ENCODE peak calls at places on chromosomes 12 and 14, in four cellular contexts. One of them, this sample, is unnamed. For H3K9me3, the result is how much of the 10 kb centered on the place peaks cover.

GRCh38 chr12:25322351-25322750 is 71.6 kb upstream of the KRAS start:
- DNase-seq in psoas muscle: no peak
- DNase-seq in hepatocyte: no peak
- DNase-seq in SJSA1: no peak
- DNase-seq in this sample: no peak

GRCh38 chr12:52239767-52240166 is 6.7 kb downstream of the KRT7 start:
- DNase-seq in psoas muscle: no peak
- DNase-seq in SJSA1: no peak
- DNase-seq in hepatocyte: no peak
- DNase-seq in this sample: no peak

GRCh38 chr14:88879016-88879415 is 54.6 kb downstream of the TTC8 start:
- DNase-seq in SJSA1: no peak
- DNase-seq in psoas muscle: no peak
- DNase-seq in hepatocyte: no peak
- DNase-seq in this sample: no peak

GRCh38 chr12:52209321-52209720 is 17.5 kb upstream of the KRT80 start:
- DNase-seq in SJSA1: no peak
- DNase-seq in hepatocyte: no peak
- DNase-seq in psoas muscle: no peak
- DNase-seq in this sample: no peak

GRCh38 chr12:8420506-8420905 is 35.3 kb upstream of the CLEC6A start:
- DNase-seq in psoas muscle: no peak
- DNase-seq in SJSA1: no peak
- DNase-seq in hepatocyte: peak
- DNase-seq in this sample: no peak

GRCh38 chr14:67166450-67166853 is 22.8 kb upstream of the GARIN2 start:
- DNase-seq in hepatocyte: peak
- DNase-seq in psoas muscle: no peak
- DNase-seq in SJSA1: no peak
- DNase-seq in this sample: no peak

GRCh38 chr12:122457627-122458026 is 35.2 kb upstream of the CLIP1 start:
- DNase-seq in psoas muscle: no peak
- DNase-seq in hepatocyte: no peak
- DNase-seq in SJSA1: no peak
- DNase-seq in this sample: no peak

GRCh38 chr12:25322918-25323773 is 72.4 kb upstream of the KRAS start:
- DNase-seq in SJSA1: no peak
- DNase-seq in psoas muscle: no peak
- DNase-seq in hepatocyte: no peak
- DNase-seq in this sample: no peak

GRCh38 chr12:121817648-121818043 is 13.8 kb downstream of the SETD1B start:
- DNase-seq in psoas muscle: no peak
- DNase-seq in hepatocyte: no peak
- DNase-seq in SJSA1: no peak
- DNase-seq in this sample: no peak

GRCh38 chr14:105184461-105184860 is 3.3 kb upstream of the NUDT14 start:
- DNase-seq in SJSA1: no peak
- DNase-seq in hepatocyte: no peak
- DNase-seq in psoas muscle: no peak
- DNase-seq in this sample: no peak

DNA sequence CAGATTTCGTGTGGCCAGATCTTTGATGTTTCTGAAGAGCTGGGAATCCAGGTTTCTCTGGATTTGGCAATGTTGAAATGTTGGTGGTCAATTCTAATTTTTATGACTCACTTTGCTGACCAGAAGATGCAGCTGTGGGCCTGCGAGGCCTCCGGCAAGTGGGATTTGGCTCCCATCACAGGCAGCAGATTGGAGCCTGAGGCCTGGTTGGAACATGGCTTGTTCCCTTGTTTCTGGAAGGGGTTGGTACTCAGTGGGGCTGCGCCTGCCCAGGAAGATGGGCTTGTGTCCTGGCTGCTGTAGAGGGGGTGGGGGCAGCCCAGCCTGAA is 23.1 kb downstream of the FBRSL1 start:
- DNase-seq in psoas muscle: no peak
- DNase-seq in SJSA1: no peak
- DNase-seq in hepatocyte: no peak
- DNase-seq in this sample: no peak
- H3K9me3 ChIP-seq in psoas muscle: under half
- H3K9me3 ChIP-seq in SJSA1: under half
- H3K9me3 ChIP-seq in hepatocyte: under half
- H3K9me3 ChIP-seq in this sample: under half

GRCh38 chr12:54701940-54702592 is 53.9 kb upstream of the DCD start:
- DNase-seq in SJSA1: no peak
- DNase-seq in psoas muscle: no peak
- DNase-seq in hepatocyte: peak
- DNase-seq in this sample: no peak

GRCh38 chr12:54700301-54700700 is 52.1 kb upstream of the DCD start:
- DNase-seq in psoas muscle: no peak
- DNase-seq in hepatocyte: peak
- DNase-seq in SJSA1: no peak
- DNase-seq in this sample: no peak

GRCh38 chr12:54708836-54709235 is 60.7 kb upstream of the DCD start:
- DNase-seq in psoas muscle: no peak
- DNase-seq in hepatocyte: no peak
- DNase-seq in SJSA1: no peak
- DNase-seq in this sample: no peak

GRCh38 chr12:54704187-54704586 is 56.0 kb upstream of the DCD start:
- DNase-seq in SJSA1: no peak
- DNase-seq in psoas muscle: no peak
- DNase-seq in hepatocyte: no peak
- DNase-seq in this sample: no peak
- H3K9me3 ChIP-seq in SJSA1: under half
- H3K9me3 ChIP-seq in psoas muscle: under half
- H3K9me3 ChIP-seq in hepatocyte: under half
- H3K9me3 ChIP-seq in this sample: under half

GRCh38 chr14:86357119-86357518 is 827.2 kb downstream of the FLRT2 start:
- DNase-seq in SJSA1: no peak
- DNase-seq in psoas muscle: no peak
- DNase-seq in hepatocyte: no peak
- DNase-seq in this sample: no peak

GRCh38 chr14:86363576-86363975 is 833.6 kb downstream of the FLRT2 start:
- DNase-seq in SJSA1: no peak
- DNase-seq in psoas muscle: no peak
- DNase-seq in hepatocyte: no peak
- DNase-seq in this sample: no peak

GRCh38 chr14:86363047-86363446 is 833.1 kb downstream of the FLRT2 start:
- DNase-seq in psoas muscle: no peak
- DNase-seq in hepatocyte: no peak
- DNase-seq in SJSA1: no peak
- DNase-seq in this sample: no peak

DNA sequence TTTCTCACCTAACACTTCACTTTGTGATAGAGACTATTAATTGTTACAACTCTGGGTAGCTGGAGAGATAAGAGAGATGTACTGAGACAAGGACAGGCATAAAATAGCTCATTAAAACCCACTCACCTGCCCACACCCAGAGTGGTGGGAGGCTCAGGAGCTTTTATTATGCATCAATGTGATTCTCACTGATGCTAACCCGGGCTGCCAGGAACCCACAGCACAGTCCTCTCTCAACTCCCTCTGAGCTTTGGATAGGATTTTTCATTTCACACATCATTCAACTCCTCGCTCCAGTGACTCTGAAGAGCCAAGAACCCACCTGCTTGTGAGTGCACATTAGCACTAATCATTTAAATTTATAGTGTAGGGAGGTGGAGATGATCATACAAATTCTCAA is 827.9 kb downstream of the FLRT2 start:
- DNase-seq in psoas muscle: no peak
- DNase-seq in hepatocyte: no peak
- DNase-seq in SJSA1: no peak
- DNase-seq in this sample: no peak
- H3K9me3 ChIP-seq in psoas muscle: under half
- H3K9me3 ChIP-seq in hepatocyte: under half
- H3K9me3 ChIP-seq in SJSA1: under half
- H3K9me3 ChIP-seq in this sample: under half

GRCh38 chr12:47860279-47860841 is 40.7 kb upstream of the HDAC7 start:
- DNase-seq in psoas muscle: no peak
- DNase-seq in hepatocyte: no peak
- DNase-seq in SJSA1: no peak
- DNase-seq in this sample: no peak
- H3K9me3 ChIP-seq in psoas muscle: under half
- H3K9me3 ChIP-seq in hepatocyte: under half
- H3K9me3 ChIP-seq in SJSA1: under half
- H3K9me3 ChIP-seq in this sample: under half

GRCh38 chr12:92927436-92928116 is 1.5 kb downstream of the EEA1 start:
- DNase-seq in SJSA1: no peak
- DNase-seq in psoas muscle: no peak
- DNase-seq in hepatocyte: peak
- DNase-seq in this sample: no peak
- H3K9me3 ChIP-seq in SJSA1: under half
- H3K9me3 ChIP-seq in psoas muscle: under half
- H3K9me3 ChIP-seq in hepatocyte: under half
- H3K9me3 ChIP-seq in this sample: under half

GRCh38 chr14:100733152-100733850 is 6.6 kb downstream of the DLK1 start:
- DNase-seq in psoas muscle: no peak
- DNase-seq in SJSA1: no peak
- DNase-seq in hepatocyte: no peak
- DNase-seq in this sample: no peak

GRCh38 chr14:100731846-100732765 is 5.4 kb downstream of the DLK1 start:
- DNase-seq in hepatocyte: no peak
- DNase-seq in SJSA1: no peak
- DNase-seq in psoas muscle: no peak
- DNase-seq in this sample: no peak

GRCh38 chr14:100732766-100733100 is 6.0 kb downstream of the DLK1 start:
- DNase-seq in hepatocyte: no peak
- DNase-seq in psoas muscle: no peak
- DNase-seq in SJSA1: no peak
- DNase-seq in this sample: no peak

GRCh38 chr14:100735271-100735670 is 8.6 kb downstream of the DLK1 start:
- DNase-seq in SJSA1: no peak
- DNase-seq in psoas muscle: no peak
- DNase-seq in hepatocyte: no peak
- DNase-seq in this sample: no peak

GRCh38 chr14:100734031-100734990 is 7.6 kb downstream of the DLK1 start:
- DNase-seq in SJSA1: no peak
- DNase-seq in hepatocyte: no peak
- DNase-seq in psoas muscle: no peak
- DNase-seq in this sample: no peak
- H3K9me3 ChIP-seq in SJSA1: under half
- H3K9me3 ChIP-seq in hepatocyte: under half
- H3K9me3 ChIP-seq in psoas muscle: under half
- H3K9me3 ChIP-seq in this sample: under half

GRCh38 chr12:22935090-22935489 is 310.1 kb downstream of the ETNK1 start:
- DNase-seq in hepatocyte: no peak
- DNase-seq in SJSA1: peak
- DNase-seq in psoas muscle: no peak
- DNase-seq in this sample: peak

GRCh38 chr12:22935501-22935900 is 310.5 kb downstream of the ETNK1 start:
- DNase-seq in hepatocyte: no peak
- DNase-seq in SJSA1: no peak
- DNase-seq in psoas muscle: no peak
- DNase-seq in this sample: no peak

GRCh38 chr12:22938323-22938722 is 313.4 kb downstream of the ETNK1 start:
- DNase-seq in psoas muscle: no peak
- DNase-seq in SJSA1: no peak
- DNase-seq in hepatocyte: no peak
- DNase-seq in this sample: no peak
- H3K9me3 ChIP-seq in psoas muscle: under half
- H3K9me3 ChIP-seq in SJSA1: under half
- H3K9me3 ChIP-seq in hepatocyte: under half
- H3K9me3 ChIP-seq in this sample: under half

GRCh38 chr12:33672879-33673577 is 233.4 kb upstream of the SYT10 start:
- DNase-seq in psoas muscle: no peak
- DNase-seq in hepatocyte: no peak
- DNase-seq in SJSA1: no peak
- DNase-seq in this sample: no peak

GRCh38 chr12:33676866-33677265 is 237.2 kb upstream of the SYT10 start:
- DNase-seq in hepatocyte: no peak
- DNase-seq in psoas muscle: no peak
- DNase-seq in SJSA1: no peak
- DNase-seq in this sample: no peak

GRCh38 chr12:33678221-33678964 is 238.8 kb upstream of the SYT10 start:
- DNase-seq in SJSA1: no peak
- DNase-seq in psoas muscle: no peak
- DNase-seq in hepatocyte: no peak
- DNase-seq in this sample: no peak
- H3K9me3 ChIP-seq in SJSA1: under half
- H3K9me3 ChIP-seq in psoas muscle: under half
- H3K9me3 ChIP-seq in hepatocyte: under half
- H3K9me3 ChIP-seq in this sample: under half

DNA sequence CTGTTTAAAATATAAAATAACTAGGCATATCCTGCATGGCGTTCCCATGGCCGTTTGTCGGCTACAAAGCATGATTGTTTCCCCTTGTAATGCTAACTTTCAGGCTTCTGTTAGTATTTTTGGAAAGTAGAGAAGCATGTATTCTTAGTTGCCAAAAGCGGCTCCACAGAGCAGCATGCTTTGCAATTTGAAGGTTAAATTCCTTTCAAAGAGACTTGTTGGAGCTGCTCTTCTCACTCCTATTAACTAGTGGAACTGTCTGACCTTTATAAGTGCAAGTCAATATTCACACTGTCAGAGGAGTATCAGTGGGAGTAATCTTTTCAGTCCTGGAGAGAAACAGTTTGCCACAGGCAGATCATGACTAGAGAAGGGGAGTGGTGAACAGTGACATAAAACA is 656.1 kb upstream of the NOVA1 start:
- DNase-seq in psoas muscle: no peak
- DNase-seq in SJSA1: no peak
- DNase-seq in hepatocyte: no peak
- DNase-seq in this sample: no peak
- H3K9me3 ChIP-seq in psoas muscle: under half
- H3K9me3 ChIP-seq in SJSA1: under half
- H3K9me3 ChIP-seq in hepatocyte: under half
- H3K9me3 ChIP-seq in this sample: under half

GRCh38 chr12:28781671-28782652 is 367.1 kb upstream of the FAR2 start:
- DNase-seq in hepatocyte: no peak
- DNase-seq in SJSA1: no peak
- DNase-seq in psoas muscle: no peak
- DNase-seq in this sample: no peak
- H3K9me3 ChIP-seq in hepatocyte: under half
- H3K9me3 ChIP-seq in SJSA1: under half
- H3K9me3 ChIP-seq in psoas muscle: under half
- H3K9me3 ChIP-seq in this sample: under half

This sample was measured in left ventricle myocardium inferior.